ENCODE peak calls at places on chromosome 2, in five cellular contexts. U, T, H, Q and O are unnamed samples.

GRCh38 chr2:48504647-48505327 is 25.2 kb upstream of the STON1 start:
- DNase-seq in U (no peak), Q (no peak), H (no peak), T (no peak), O (no peak)

GRCh38 chr2:109265953-109266352 is 136.9 kb downstream of the SH3RF3 start:
- DNase-seq in U (no peak), T (no peak), Q (no peak), H (no peak), O (no peak)

GRCh38 chr2:109501461-109501860 is 112.3 kb downstream of the SEPTIN10 start:
- DNase-seq in Q (no peak), U (no peak), H (no peak), T (no peak), O (no peak)

GRCh38 chr2:144834954-144835633 is 315.2 kb upstream of the ZEB2 start:
- DNase-seq in T (no peak), Q (no peak), H (no peak), U (peak), O (no peak)

GRCh38 chr2:223180463-223180862 is 128.5 kb downstream of the KCNE4 start:
- DNase-seq in U (no peak), H (no peak), Q (no peak), T (no peak), O (no peak)

GRCh38 chr2:1781291-1782080 is 37.2 kb upstream of the PXDN start:
- DNase-seq in T (no peak), Q (no peak), H (no peak), U (no peak), O (peak)

GRCh38 chr2:241064008-241064801 is 37.9 kb downstream of the MTERF4 start:
- DNase-seq in H (peak), T (peak), U (no peak), Q (no peak), O (peak)

GRCh38 chr2:95349568-95350319 is 52.6 kb downstream of the KCNIP3 start:
- DNase-seq in U (no peak), H (peak), T (no peak), Q (no peak), O (no peak)

GRCh38 chr2:240142256-240142775 is 1.9 kb upstream of the OTOS start:
- DNase-seq in Q (no peak), U (no peak), H (no peak), T (no peak), O (no peak)

GRCh38 chr2:48120759-48121242 is 214.5 kb upstream of the FBXO11 start:
- DNase-seq in Q (no peak), U (no peak), H (no peak), T (no peak), O (no peak)

GRCh38 chr2:180184506-180184905 is 177.4 kb upstream of the CWC22 start:
- DNase-seq in U (no peak), Q (no peak), T (no peak), H (no peak), O (no peak)

GRCh38 chr2:99439989-99440388 is 49.8 kb downstream of the REV1 start:
- DNase-seq in Q (no peak), H (no peak), T (no peak), U (no peak), O (no peak)

GRCh38 chr2:46001741-46002506 is 295.3 kb upstream of the EPAS1 start:
- DNase-seq in U (no peak), T (no peak), Q (no peak), H (no peak), O (no peak)

GRCh38 chr2:236785611-236786057 is 216.0 kb downstream of the ACKR3 start:
- DNase-seq in Q (no peak), H (no peak), U (no peak), T (no peak), O (no peak)

GRCh38 chr2:189609853-189610252 is 29.3 kb upstream of the SLC40A1 start:
- DNase-seq in U (no peak), H (no peak), Q (no peak), T (no peak), O (no peak)

GRCh38 chr2:71697106-71698010 is 244.0 kb downstream of the DYSF start:
- DNase-seq in H (no peak), T (no peak), U (no peak), Q (no peak), O (no peak)

GRCh38 chr2:148814853-148815419 is 60.1 kb upstream of the KIF5C start:
- DNase-seq in Q (no peak), U (no peak), H (no peak), T (no peak), O (no peak)

GRCh38 chr2:152369176-152369860 is 34.3 kb downstream of the FMNL2 start:
- DNase-seq in U (no peak), H (no peak), T (no peak), Q (no peak), O (no peak)

GRCh38 chr2:94996401-94997100 is 29.0 kb upstream of the MAL start:
- DNase-seq in Q (no peak), H (no peak), U (no peak), T (no peak), O (peak)

GRCh38 chr2:219273887-219274391 is 5.2 kb upstream of the DNAJB2 start:
- DNase-seq in Q (no peak), H (no peak), T (no peak), U (peak), O (no peak)

GRCh38 chr2:162748566-162749215 is 89.9 kb downstream of the KCNH7 start:
- DNase-seq in H (no peak), U (no peak), Q (no peak), T (no peak), O (no peak)

GRCh38 chr2:33555681-33556080 is 43.4 kb downstream of the FAM98A start:
- DNase-seq in H (no peak), Q (no peak), U (no peak), T (no peak), O (no peak)

GRCh38 chr2:98809116-98809515 is 78.2 kb upstream of the MGAT4A start:
- DNase-seq in T (no peak), Q (no peak), H (no peak), U (no peak), O (no peak)

GRCh38 chr2:85840091-85840490 is 48.7 kb downstream of the ST3GAL5 start:
- DNase-seq in H (no peak), U (no peak), Q (no peak), T (no peak), O (no peak)

GRCh38 chr2:142395294-142395693 is 264.5 kb upstream of the LRP1B start:
- DNase-seq in Q (no peak), H (no peak), T (no peak), U (no peak), O (no peak)

GRCh38 chr2:81858998-81859397 is 1554.4 kb upstream of the LRRTM1 start:
- DNase-seq in U (no peak), Q (no peak), T (no peak), H (no peak), O (no peak)

GRCh38 chr2:76850969-76851368 is 671.2 kb downstream of the LRRTM4 start:
- DNase-seq in T (no peak), Q (no peak), U (no peak), H (no peak), O (no peak)

GRCh38 chr2:44077942-44078511 is 82.2 kb upstream of the LRPPRC start:
- DNase-seq in U (no peak), H (no peak), T (no peak), Q (no peak), O (no peak)

GRCh38 chr2:127089466-127090235 is 17.3 kb downstream of the BIN1 start:
- DNase-seq in Q (no peak), H (no peak), T (no peak), U (peak), O (no peak)

GRCh38 chr2:221570321-221571107 is 1.6 kb downstream of the EPHA4 start:
- DNase-seq in Q (no peak), T (peak), U (no peak), H (peak), O (no peak)